ENCODE peak calls at places on chromosome 2, in six cellular contexts. E is C1 segment of cervical spinal cord, H is tibial artery, N is Daoy, O is NCI-H1417, L is NCI-H460. D is an unnamed sample.

GRCh38 chr2:10499275-10499907 is 51.3 kb upstream of the ODC1 start:
- DNase-seq in E (no peak), H (no peak), N (no peak), O (no peak), L (no peak), D (no peak)

GRCh38 chr2:104901037-104901851 is 47.3 kb downstream of the POU3F3 start:
- DNase-seq in E (no peak), H (no peak), N (no peak), O (peak), L (no peak), D (no peak)

GRCh38 chr2:102120261-102121259 is 22.0 kb upstream of the IL1R1 start:
- DNase-seq in E (no peak), H (no peak), N (no peak), O (peak), L (no peak), D (no peak)

GRCh38 chr2:238927746-238928519 is 80.0 kb downstream of the TWIST2 start:
- DNase-seq in E (no peak), H (peak), N (no peak), O (no peak), L (no peak), D (no peak)

GRCh38 chr2:107992069-107992468 is 5.7 kb downstream of the SLC5A7 start:
- DNase-seq in E (no peak), H (no peak), N (peak), O (no peak), L (no peak), D (no peak)

GRCh38 chr2:237998530-237998929 is 31.7 kb downstream of the UBE2F start:
- DNase-seq in E (no peak), H (no peak), N (no peak), O (no peak), L (peak), D (no peak)

GRCh38 chr2:177217247-177217843 is 4.8 kb downstream of the HNRNPA3 start:
- DNase-seq in E (no peak), H (no peak), N (no peak), O (no peak), L (no peak), D (no peak)

GRCh38 chr2:150167711-150168110 is 319.8 kb downstream of the RND3 start:
- DNase-seq in E (no peak), H (no peak), N (peak), O (no peak), L (no peak), D (no peak)

GRCh38 chr2:64516651-64517510 is 7.2 kb upstream of the AFTPH start:
- DNase-seq in E (no peak), H (no peak), N (no peak), O (peak), L (no peak), D (no peak)

GRCh38 chr2:231685349-231686191 is 22.8 kb upstream of the PTMA start:
- DNase-seq in E (peak), H (no peak), N (no peak), O (no peak), L (no peak), D (no peak)

GRCh38 chr2:236052206-236052605 is 116.0 kb downstream of the GBX2 start:
- DNase-seq in E (no peak), H (no peak), N (no peak), O (no peak), L (no peak), D (no peak)

GRCh38 chr2:106193491-106193976 is 567 bp downstream of the UXS1 start:
- DNase-seq in E (peak), H (no peak), N (peak), O (no peak), L (no peak), D (no peak)

GRCh38 chr2:109380502-109381326 is 233.1 kb downstream of the SEPTIN10 start:
- DNase-seq in E (no peak), H (no peak), N (peak), O (no peak), L (no peak), D (no peak)

GRCh38 chr2:168201722-168202121 is 45.7 kb downstream of the STK39 start:
- DNase-seq in E (no peak), H (no peak), N (no peak), O (no peak), L (no peak), D (no peak)

GRCh38 chr2:205787761-205788160 is 105.5 kb downstream of the NRP2 start:
- DNase-seq in E (no peak), H (no peak), N (no peak), O (no peak), L (no peak), D (no peak)

GRCh38 chr2:206212673-206213513 is 53.2 kb downstream of the EEF1B2 start:
- DNase-seq in E (no peak), H (no peak), N (peak), O (peak), L (peak), D (peak)

GRCh38 chr2:119464977-119465376 is 33.3 kb downstream of the TMEM37 start:
- DNase-seq in E (no peak), H (no peak), N (no peak), O (no peak), L (no peak), D (no peak)

GRCh38 chr2:43238176-43238575 is 11.8 kb upstream of the ZFP36L2 start:
- DNase-seq in E (no peak), H (no peak), N (no peak), O (no peak), L (no peak), D (no peak)

GRCh38 chr2:34670482-34670881 is 1071.4 kb upstream of the FAM98A start:
- DNase-seq in E (no peak), H (no peak), N (no peak), O (no peak), L (no peak), D (no peak)

GRCh38 chr2:102147935-102148334 is 5.4 kb downstream of the IL1R1 start:
- DNase-seq in E (no peak), H (no peak), N (no peak), O (no peak), L (no peak), D (no peak)

GRCh38 chr2:2484301-2484700 is 153.2 kb upstream of the MYT1L start:
- DNase-seq in E (no peak), H (no peak), N (no peak), O (peak), L (no peak), D (no peak)

GRCh38 chr2:25877431-25878360 is 591 bp downstream of the ASXL2 start:
- DNase-seq in E (peak), H (peak), N (peak), O (peak), L (peak), D (peak)

GRCh38 chr2:240965905-240966456 is 32.4 kb upstream of the SNED1 start:
- DNase-seq in E (no peak), H (peak), N (no peak), O (no peak), L (no peak), D (no peak)

GRCh38 chr2:96175951-96176350 is 30.7 kb upstream of the DUSP2 start:
- DNase-seq in E (no peak), H (no peak), N (no peak), O (no peak), L (no peak), D (no peak)

GRCh38 chr2:108407864-108408729 is 30.3 kb downstream of the SULT1C4 start:
- DNase-seq in E (no peak), H (no peak), N (no peak), O (no peak), L (no peak), D (no peak)

GRCh38 chr2:229899604-229900003 is 22.2 kb downstream of the TRIP12 start:
- DNase-seq in E (no peak), H (no peak), N (no peak), O (no peak), L (no peak), D (no peak)

GRCh38 chr2:217964658-217965161 is 38.1 kb downstream of the TNS1 start:
- DNase-seq in E (no peak), H (peak), N (no peak), O (peak), L (no peak), D (peak)

GRCh38 chr2:75605770-75606535 is 40.6 kb upstream of the MRPL19 start:
- DNase-seq in E (no peak), H (no peak), N (peak), O (peak), L (no peak), D (peak)

GRCh38 chr2:240921319-240922233 is 15.4 kb downstream of the CROCC2 start:
- DNase-seq in E (no peak), H (peak), N (peak), O (no peak), L (no peak), D (no peak)

GRCh38 chr2:68643011-68643873 is at the start of gene PROKR1:
- DNase-seq in E (no peak), H (no peak), N (peak), O (peak), L (peak), D (peak)

GRCh38 chr2:240109386-240109785 is 26.7 kb downstream of the COPS9 start:
- DNase-seq in E (no peak), H (no peak), N (no peak), O (no peak), L (no peak), D (no peak)

GRCh38 chr2:191740016-191740419 is 62.1 kb downstream of the NABP1 start:
- DNase-seq in E (no peak), H (no peak), N (no peak), O (no peak), L (no peak), D (no peak)